ENCODE peak calls at places on chromosomes 11 and 22, in five cellular contexts. One of them, this sample, is unnamed.

GRCh38 chr22:19795617-19796008 is 35.0 kb downstream of the TBX1 start:
- DNase-seq in lung: no peak
- DNase-seq in transverse colon: no peak
- DNase-seq in HepG2: no peak
- DNase-seq in breast epithelium: no peak
- DNase-seq in this sample: no peak

GRCh38 chr11:20155683-20156279 is 4.5 kb downstream of the DBX1 start:
- DNase-seq in transverse colon: no peak
- DNase-seq in lung: no peak
- DNase-seq in HepG2: no peak
- DNase-seq in breast epithelium: no peak
- DNase-seq in this sample: no peak

GRCh38 chr22:23400286-23400981 is 179.7 kb downstream of the IGLL1 start:
- DNase-seq in breast epithelium: no peak
- DNase-seq in transverse colon: no peak
- DNase-seq in HepG2: no peak
- DNase-seq in lung: no peak
- DNase-seq in this sample: no peak

GRCh38 chr11:79018371-79018849 is 422.4 kb downstream of the TENM4 start:
- DNase-seq in HepG2: no peak
- DNase-seq in breast epithelium: no peak
- DNase-seq in transverse colon: no peak
- DNase-seq in lung: no peak
- DNase-seq in this sample: no peak

GRCh38 chr22:43203471-43203981 is 16.6 kb upstream of the TTLL12 start:
- DNase-seq in lung: no peak
- DNase-seq in transverse colon: no peak
- DNase-seq in HepG2: no peak
- DNase-seq in breast epithelium: no peak
- DNase-seq in this sample: no peak

GRCh38 chr22:20283674-20284066 is 15.6 kb upstream of the RTN4R start:
- DNase-seq in lung: no peak
- DNase-seq in HepG2: no peak
- DNase-seq in breast epithelium: no peak
- DNase-seq in transverse colon: no peak
- DNase-seq in this sample: no peak

GRCh38 chr22:23238707-23239106 is 58.4 kb downstream of the BCR start:
- DNase-seq in transverse colon: no peak
- DNase-seq in lung: no peak
- DNase-seq in HepG2: no peak
- DNase-seq in breast epithelium: no peak
- DNase-seq in this sample: no peak

GRCh38 chr22:25159028-25159427 is 40.6 kb upstream of the CRYBB3 start:
- DNase-seq in HepG2: no peak
- DNase-seq in transverse colon: no peak
- DNase-seq in breast epithelium: no peak
- DNase-seq in lung: no peak
- DNase-seq in this sample: no peak

GRCh38 chr11:72493426-72494108 is 59.2 kb upstream of the CLPB start:
- DNase-seq in transverse colon: no peak
- DNase-seq in lung: no peak
- DNase-seq in HepG2: no peak
- DNase-seq in breast epithelium: no peak
- DNase-seq in this sample: no peak

GRCh38 chr22:29524440-29525191 is 28.9 kb downstream of the THOC5 start:
- DNase-seq in breast epithelium: no peak
- DNase-seq in HepG2: peak; percentile 46
- DNase-seq in lung: no peak
- DNase-seq in transverse colon: peak; percentile 22
- DNase-seq in this sample: no peak
- TF ChIP-seq CTCF in breast epithelium: peak; percentile 42
- TF ChIP-seq CTCF in HepG2: peak; percentile 70
- TF ChIP-seq CTCF in lung: no peak
- TF ChIP-seq CTCF in transverse colon: peak; percentile 48
- TF ChIP-seq CTCF in this sample: no peak

DNA sequence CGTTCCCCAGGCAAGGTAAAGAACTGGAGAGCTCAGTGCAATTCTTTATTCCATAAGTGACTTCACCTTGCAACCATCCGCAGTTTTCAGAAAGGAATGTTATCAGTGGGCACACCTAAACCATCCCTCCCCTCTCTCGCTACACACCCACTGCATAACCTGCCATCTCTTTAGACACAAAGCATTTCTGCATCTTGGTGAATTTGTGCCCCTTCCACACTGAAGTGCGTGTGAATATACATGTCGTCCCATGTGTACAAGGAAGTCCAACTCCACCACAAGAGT is 45.2 kb downstream of the AMOTL1 start:
- DNase-seq in transverse colon: no peak
- DNase-seq in breast epithelium: no peak
- DNase-seq in HepG2: no peak
- DNase-seq in lung: no peak
- DNase-seq in this sample: no peak
- H3K4me1 ChIP-seq in transverse colon: no peaks in the 10 kb centered on the region
- H3K4me1 ChIP-seq in breast epithelium: no peaks in the 10 kb centered on the region
- H3K4me1 ChIP-seq in HepG2: no peaks in the 10 kb centered on the region
- H3K4me1 ChIP-seq in lung: no peaks in the 10 kb centered on the region
- H3K4me1 ChIP-seq in this sample: peaks cover 22% of the 10 kb centered on the region

GRCh38 chr11:102309621-102310541 is 7.4 kb upstream of the BIRC3 start:
- DNase-seq in breast epithelium: no peak
- DNase-seq in lung: no peak
- DNase-seq in HepG2: peak; percentile 18
- DNase-seq in transverse colon: no peak
- DNase-seq in this sample: no peak
- TF ChIP-seq CTCF in breast epithelium: no peak
- TF ChIP-seq CTCF in lung: no peak
- TF ChIP-seq CTCF in HepG2: peak; percentile 54
- TF ChIP-seq CTCF in transverse colon: no peak
- TF ChIP-seq CTCF in this sample: no peak

GRCh38 chr11:114150671-114151070 is 91.2 kb downstream of the ZBTB16 start:
- DNase-seq in transverse colon: no peak
- DNase-seq in HepG2: no peak
- DNase-seq in lung: no peak
- DNase-seq in breast epithelium: no peak
- DNase-seq in this sample: no peak
- H3K4me1 ChIP-seq in transverse colon: peaks cover 56% of the 10 kb centered on the region
- H3K4me1 ChIP-seq in HepG2: peaks cover 8% of the 10 kb centered on the region
- H3K4me1 ChIP-seq in lung: peaks cover 39% of the 10 kb centered on the region
- H3K4me1 ChIP-seq in breast epithelium: peaks cover 55% of the 10 kb centered on the region
- H3K4me1 ChIP-seq in this sample: peaks cover 100% of the 10 kb centered on the region

This sample was measured in vagina.